ENCODE peak calls at places on chromosomes 12 and 14, in nine cellular contexts. D, K, J, V, N, O, H, Z and T are unnamed samples.

GRCh38 chr12:15276088-15276698 is 46.1 kb upstream of the PTPRO start:
- DNase-seq in D (peak), K (peak), J (no peak), V (no peak), N (peak), O (peak), H (no peak), Z (no peak), T (no peak)

GRCh38 chr12:57896139-57896436 is 45.3 kb upstream of the ATP23 start:
- DNase-seq in D (no peak), K (no peak), J (no peak), V (no peak), N (no peak), O (no peak), H (no peak), Z (no peak), T (no peak)

GRCh38 chr14:63155511-63156189 is 48.6 kb upstream of the RHOJ start:
- DNase-seq in D (no peak), K (no peak), J (no peak), V (no peak), N (no peak), O (no peak), H (no peak), Z (no peak), T (no peak)

GRCh38 chr12:52440821-52441319 is 6.7 kb upstream of the KRT75 start:
- DNase-seq in D (peak), K (no peak), J (peak), V (no peak), N (no peak), O (no peak), H (no peak), Z (no peak), T (no peak)

GRCh38 chr14:37618498-37619041 is 23.1 kb downstream of the TTC6 start:
- DNase-seq in D (no peak), K (no peak), J (no peak), V (no peak), N (no peak), O (no peak), H (no peak), Z (no peak), T (no peak)

GRCh38 chr14:52883658-52884057 is 67.2 kb downstream of the FERMT2 start:
- DNase-seq in D (no peak), K (no peak), J (no peak), V (no peak), N (no peak), O (no peak), H (no peak), Z (no peak), T (no peak)

GRCh38 chr14:44149597-44149996 is 357.5 kb downstream of the FSCB start:
- DNase-seq in D (peak), K (no peak), J (no peak), V (no peak), N (no peak), O (no peak), H (no peak), Z (no peak), T (no peak)

GRCh38 chr12:110744176-110744575 is 1.5 kb upstream of the PPP1CC start:
- DNase-seq in D (no peak), K (no peak), J (peak), V (no peak), N (peak), O (peak), H (peak), Z (no peak), T (peak)

GRCh38 chr12:47591795-47592194 is 114.0 kb downstream of the RPAP3 start:
- DNase-seq in D (no peak), K (no peak), J (no peak), V (no peak), N (no peak), O (no peak), H (no peak), Z (no peak), T (no peak)

GRCh38 chr14:28542040-28542439 is 224.5 kb upstream of the FOXG1 start:
- DNase-seq in D (no peak), K (no peak), J (no peak), V (no peak), N (no peak), O (no peak), H (no peak), Z (no peak), T (no peak)

GRCh38 chr14:36580856-36581831 is 1.3 kb downstream of the NKX2-8 start:
- DNase-seq in D (no peak), K (peak), J (no peak), V (no peak), N (no peak), O (no peak), H (no peak), Z (no peak), T (no peak)

GRCh38 chr12:115910057-115910456 is 367.4 kb downstream of the MED13L start:
- DNase-seq in D (no peak), K (no peak), J (no peak), V (no peak), N (no peak), O (no peak), H (no peak), Z (no peak), T (no peak)

GRCh38 chr12:132909030-132909368 is 21.6 kb upstream of the CHFR start:
- DNase-seq in D (no peak), K (no peak), J (no peak), V (no peak), N (no peak), O (no peak), H (no peak), Z (no peak), T (no peak)

GRCh38 chr14:93286212-93286890 is 46.5 kb downstream of the BTBD7 start:
- DNase-seq in D (no peak), K (no peak), J (no peak), V (no peak), N (no peak), O (no peak), H (no peak), Z (no peak), T (no peak)

GRCh38 chr14:78721756-78722455 is 551.7 kb downstream of the NRXN3 start:
- DNase-seq in D (no peak), K (no peak), J (no peak), V (no peak), N (no peak), O (no peak), H (no peak), Z (no peak), T (no peak)

GRCh38 chr12:111074559-111074958 is 154.2 kb upstream of the MYL2 start:
- DNase-seq in D (no peak), K (no peak), J (no peak), V (no peak), N (no peak), O (no peak), H (peak), Z (no peak), T (no peak)

GRCh38 chr12:14537088-14537487 is 30.6 kb downstream of the PLBD1 start:
- DNase-seq in D (no peak), K (no peak), J (no peak), V (no peak), N (no peak), O (no peak), H (no peak), Z (no peak), T (no peak)

GRCh38 chr14:104358528-104359300 is 220.3 kb downstream of the KIF26A start:
- DNase-seq in D (no peak), K (no peak), J (no peak), V (no peak), N (no peak), O (no peak), H (peak), Z (peak), T (peak)

GRCh38 chr14:22506778-22507351 is 82.2 kb downstream of the DAD1 start:
- DNase-seq in D (no peak), K (no peak), J (no peak), V (no peak), N (no peak), O (no peak), H (no peak), Z (no peak), T (no peak)

GRCh38 chr12:19572920-19573558 is 133.7 kb downstream of the AEBP2 start:
- DNase-seq in D (peak), K (no peak), J (no peak), V (no peak), N (no peak), O (peak), H (no peak), Z (no peak), T (no peak)

GRCh38 chr12:19190292-19191031 is 60.9 kb downstream of the PLEKHA5 start:
- DNase-seq in D (no peak), K (no peak), J (no peak), V (no peak), N (no peak), O (no peak), H (no peak), Z (no peak), T (no peak)

GRCh38 chr14:68089146-68089715 is 269.7 kb downstream of the RAD51B start:
- DNase-seq in D (peak), K (peak), J (no peak), V (no peak), N (no peak), O (peak), H (no peak), Z (no peak), T (peak)

GRCh38 chr12:125276567-125276966 is 211.3 kb downstream of the AACS start:
- DNase-seq in D (no peak), K (no peak), J (no peak), V (no peak), N (no peak), O (no peak), H (no peak), Z (no peak), T (no peak)

GRCh38 chr12:64609543-64610091 is 678 bp upstream of the RASSF3 start:
- DNase-seq in D (no peak), K (no peak), J (no peak), V (no peak), N (no peak), O (no peak), H (no peak), Z (no peak), T (no peak)

DNA sequence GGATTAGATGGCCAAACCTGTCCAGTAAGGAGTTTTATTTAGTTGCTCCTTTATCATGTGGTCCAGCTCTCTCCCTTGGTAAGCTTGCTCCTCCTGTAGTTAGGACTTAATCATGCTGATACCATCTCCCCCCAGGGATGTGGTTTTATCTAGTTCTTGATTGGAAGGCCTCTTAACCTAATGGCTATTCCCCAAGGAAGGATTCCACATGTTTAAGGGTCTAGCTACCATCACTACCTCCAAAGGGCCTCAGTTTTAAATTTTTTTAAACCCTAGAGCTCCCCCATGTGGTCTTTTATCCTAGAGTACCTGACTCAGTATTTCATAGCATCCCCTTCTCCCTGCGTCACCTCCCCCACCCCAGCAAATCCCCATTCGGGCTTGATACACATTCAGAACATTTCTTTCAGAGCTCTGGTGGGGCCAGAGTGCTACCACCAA is 22.5 kb downstream of the MAP3K12 start:
- DNase-seq in D (no peak), K (no peak), J (no peak), V (no peak), N (no peak), O (no peak), H (no peak), Z (no peak), T (no peak)
- TF ChIP-seq POLR2A in D (no peak), K (no peak), J (no peak), V (no peak), N (no peak), O (no peak), H (no peak), Z (no peak), T (no peak)

DNA sequence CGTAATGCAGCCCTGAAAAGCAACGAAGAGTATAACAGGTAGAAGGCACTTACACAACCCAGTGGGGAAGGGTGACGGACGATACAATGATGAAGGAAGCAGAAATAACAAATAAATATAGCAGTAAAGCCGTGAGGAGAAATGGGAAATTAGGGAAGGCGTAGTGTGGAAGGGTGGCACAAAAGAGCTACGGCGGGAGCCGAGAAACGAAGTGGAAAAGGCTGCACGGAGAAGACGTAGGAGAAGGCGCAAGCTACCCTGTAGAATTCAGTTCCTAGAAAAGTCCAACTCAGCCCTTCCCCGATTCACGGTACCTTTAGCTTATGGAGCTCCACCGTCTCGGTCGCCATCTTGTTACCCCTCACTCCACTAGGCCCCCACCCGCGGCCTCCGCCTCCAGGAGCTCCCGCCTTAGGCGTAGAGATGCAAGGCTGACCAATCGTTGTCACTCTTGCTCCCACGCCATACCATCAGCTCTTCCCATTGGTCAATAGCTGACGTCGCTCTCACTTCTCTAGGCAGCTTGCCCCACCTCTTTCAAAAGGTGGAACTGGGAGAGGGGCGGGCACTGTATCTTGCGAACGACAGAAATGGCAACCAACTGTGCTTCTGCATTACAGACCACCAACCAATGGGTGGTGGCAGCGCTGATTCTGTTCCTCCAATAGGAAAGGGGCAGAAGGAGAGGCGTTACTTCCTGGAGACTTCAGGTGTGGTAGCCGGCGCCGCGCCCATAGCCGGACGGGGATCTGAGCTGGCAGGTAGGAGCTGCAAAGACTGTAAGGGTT is at the start of the genes ORMDL2 and SARNP:
- DNase-seq in D (peak), K (peak), J (peak), V (peak), N (peak), O (peak), H (peak), Z (peak), T (peak)
- TF ChIP-seq POLR2A in D (peak), K (peak), J (peak), V (peak), N (peak), O (peak), H (peak), Z (peak), T (peak)

GRCh38 chr14:90743826-90744225 is 72.4 kb downstream of the TTC7B start:
- DNase-seq in D (no peak), K (no peak), J (no peak), V (no peak), N (no peak), O (no peak), H (no peak), Z (no peak), T (no peak)
- TF ChIP-seq POLR2A in D (no peak), K (no peak), J (no peak), V (no peak), N (no peak), O (no peak), H (no peak), Z (no peak), T (no peak)

DNA sequence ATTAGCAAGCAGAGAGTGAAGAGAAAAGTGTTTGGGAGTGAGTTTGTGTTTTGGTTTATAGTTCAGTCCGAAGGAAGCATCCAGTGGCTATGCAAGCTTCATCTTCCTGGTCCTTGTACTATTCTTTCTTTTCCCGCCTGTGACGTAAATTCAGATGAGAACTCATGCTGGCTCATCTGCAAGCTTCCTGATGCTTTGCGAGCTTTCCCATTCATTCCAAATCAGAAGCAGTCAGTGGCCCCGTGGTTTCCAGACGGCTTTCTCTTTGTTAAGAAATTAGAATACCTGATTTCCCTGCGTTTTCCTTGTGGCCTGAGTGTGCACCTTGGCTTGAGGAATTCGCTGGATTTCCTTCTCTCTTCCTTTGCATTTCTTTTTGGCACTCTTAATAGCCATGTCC is 89.5 kb downstream of the TESC start:
- DNase-seq in D (no peak), K (no peak), J (no peak), V (no peak), N (no peak), O (no peak), H (no peak), Z (no peak), T (no peak)
- TF ChIP-seq POLR2A in D (no peak), K (no peak), J (no peak), V (no peak), N (no peak), O (no peak), H (no peak), Z (no peak), T (no peak)

GRCh38 chr14:102279688-102280348 is 25.1 kb downstream of the MOK start:
- DNase-seq in D (peak), K (peak), J (peak), V (no peak), N (no peak), O (peak), H (no peak), Z (no peak), T (no peak)
- TF ChIP-seq POLR2A in D (no peak), K (no peak), J (no peak), V (no peak), N (no peak), O (no peak), H (no peak), Z (no peak), T (no peak)